ENCODE peak calls at places on chromosomes 13 and 19, in nine cellular contexts. Z is MM.1S, G is GM12864, W is MCF 10A, R is A549, L is PC-3, Y is H9, H is uterus, F is heart right ventricle. K is an unnamed sample.

GRCh38 chr19:2426661-2427322 is 594 bp downstream of the TIMM13 start:
- DNase-seq in F (peak), R (peak), W (peak), Y (peak), Z (peak), L (peak), G (no peak), H (no peak), K (peak)

GRCh38 chr19:3207466-3208242 is 16.8 kb upstream of the CELF5 start:
- DNase-seq in L (no peak), W (no peak), R (no peak), H (no peak), Y (peak), G (no peak), F (no peak), Z (no peak), K (no peak)

GRCh38 chr13:111139452-111139851 is 24.3 kb downstream of the ARHGEF7 start:
- DNase-seq in L (no peak), H (no peak), Y (no peak), W (no peak), Z (no peak), R (no peak), F (no peak), G (no peak), K (no peak)

GRCh38 chr19:41638624-41639023 is 11.8 kb upstream of the CEACAM4 start:
- DNase-seq in L (no peak), Y (peak), R (no peak), G (no peak), W (no peak), Z (no peak), H (no peak), F (no peak), K (no peak)

GRCh38 chr13:35107535-35107934 is 165.5 kb downstream of the NBEA start:
- DNase-seq in G (no peak), W (no peak), L (peak), Z (no peak), Y (no peak), H (no peak), R (no peak), F (no peak), K (no peak)

GRCh38 chr13:35630551-35631275 is 154.2 kb upstream of the MAB21L1 start:
- DNase-seq in W (peak), F (no peak), L (peak), Y (peak), G (no peak), H (no peak), Z (peak), R (peak), K (peak)

GRCh38 chr19:4970558-4971423 is 1.9 kb downstream of the KDM4B start:
- DNase-seq in W (peak), Y (no peak), H (no peak), Z (peak), L (peak), G (no peak), F (peak), R (no peak), K (no peak)

GRCh38 chr19:29843180-29844051 is 31.6 kb downstream of the CCNE1 start:
- DNase-seq in G (no peak), H (no peak), R (no peak), Y (peak), W (no peak), F (peak), L (no peak), Z (no peak), K (no peak)

GRCh38 chr19:52231154-52231565 is 38.2 kb upstream of the ZNF766 start:
- DNase-seq in H (no peak), W (no peak), Z (no peak), Y (no peak), F (no peak), R (no peak), L (peak), G (no peak), K (no peak)

GRCh38 chr13:103517066-103517767 is 451.0 kb upstream of the SLC10A2 start:
- DNase-seq in Y (no peak), L (no peak), G (no peak), Z (peak), W (no peak), F (no peak), H (no peak), R (no peak), K (no peak)

GRCh38 chr13:42524487-42525034 is 49.4 kb upstream of the TNFSF11 start:
- DNase-seq in Y (no peak), W (no peak), Z (no peak), G (no peak), F (no peak), R (peak), H (no peak), L (peak), K (no peak)

GRCh38 chr13:48235814-48236135 is 2.8 kb downstream of the ITM2B start:
- DNase-seq in Z (no peak), F (no peak), W (no peak), G (no peak), H (no peak), L (no peak), R (no peak), Y (no peak), K (no peak)

GRCh38 chr13:24863748-24864540 is 100.0 kb downstream of the RNF17 start:
- DNase-seq in G (no peak), L (no peak), H (no peak), R (no peak), Y (no peak), W (no peak), F (no peak), Z (peak), K (no peak)

GRCh38 chr13:24866488-24866887 is 102.5 kb downstream of the RNF17 start:
- DNase-seq in W (no peak), L (no peak), Z (no peak), F (no peak), R (no peak), H (no peak), G (no peak), Y (no peak), K (no peak)

GRCh38 chr13:24864579-24864978 is 100.6 kb downstream of the RNF17 start:
- DNase-seq in Y (no peak), H (no peak), F (no peak), L (peak), G (no peak), Z (no peak), R (no peak), W (no peak), K (no peak)

GRCh38 chr13:24861617-24862362 is 97.8 kb downstream of the RNF17 start:
- DNase-seq in R (no peak), Y (no peak), Z (no peak), F (no peak), L (no peak), W (no peak), G (no peak), H (no peak), K (no peak)

GRCh38 chr13:24865158-24865557 is 101.2 kb downstream of the RNF17 start:
- DNase-seq in L (peak), W (peak), R (no peak), Z (no peak), G (no peak), H (no peak), Y (no peak), F (no peak), K (no peak)
- TF ChIP-seq CTCF in L (no peak), W (no peak), R (peak), Z (no peak), G (no peak), H (no peak), Y (no peak), F (no peak), K (peak)

DNA sequence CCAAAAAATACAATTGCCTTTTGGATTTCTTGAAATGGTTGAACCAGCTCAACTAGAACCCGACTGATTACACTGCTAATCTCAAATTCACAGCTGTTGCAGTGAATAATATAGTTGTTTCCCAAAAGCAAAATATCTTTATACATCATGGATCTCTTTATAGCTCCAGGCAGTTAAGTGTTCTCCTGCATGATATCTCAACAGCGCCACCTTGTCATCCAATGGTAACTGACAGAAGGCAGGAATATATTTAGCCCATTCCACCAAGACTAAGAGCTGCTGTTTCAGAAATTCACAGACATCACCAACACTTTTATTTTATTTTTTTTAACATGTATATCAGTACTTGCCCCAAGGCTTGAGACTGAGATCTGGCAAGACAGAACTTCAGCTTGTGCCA is 1141.0 kb upstream of the PRR20A start:
- DNase-seq in Z (no peak), R (no peak), L (no peak), Y (no peak), G (no peak), F (no peak), H (no peak), W (peak), K (no peak)
- TF ChIP-seq CTCF in Z (no peak), R (no peak), L (no peak), Y (peak), G (no peak), F (no peak), H (no peak), W (no peak), K (no peak)

GRCh38 chr13:98039261-98039660 is 85.8 kb downstream of the IPO5 start:
- DNase-seq in L (no peak), Z (no peak), F (no peak), H (no peak), R (no peak), G (no peak), Y (no peak), W (no peak), K (no peak)

GRCh38 chr13:98035373-98035772 is 81.9 kb downstream of the IPO5 start:
- DNase-seq in F (no peak), Y (no peak), Z (no peak), G (no peak), R (no peak), H (no peak), W (no peak), L (no peak), K (no peak)

GRCh38 chr13:98032168-98032567 is 78.7 kb downstream of the IPO5 start:
- DNase-seq in L (no peak), F (no peak), Y (no peak), Z (no peak), R (no peak), H (no peak), W (no peak), G (no peak), K (no peak)

GRCh38 chr13:98033277-98034247 is 80.1 kb downstream of the IPO5 start:
- DNase-seq in L (peak), F (no peak), Y (no peak), R (peak), Z (no peak), H (peak), W (peak), G (no peak), K (no peak)
- TF ChIP-seq CTCF in L (peak), F (peak), Y (peak), R (peak), Z (no peak), H (peak), W (peak), G (no peak), K (no peak)

GRCh38 chr13:90732049-90732448 is 615.4 kb upstream of the MIR17HG start:
- DNase-seq in F (no peak), L (peak), G (no peak), R (peak), Y (peak), Z (no peak), H (no peak), W (peak), K (no peak)
- TF ChIP-seq CTCF in F (no peak), L (no peak), G (no peak), R (no peak), Y (peak), Z (no peak), H (no peak), W (no peak), K (no peak)

GRCh38 chr13:101155920-101156319 is 260.4 kb downstream of the NALCN start:
- DNase-seq in L (peak), R (no peak), F (no peak), Y (no peak), Z (no peak), H (no peak), W (peak), G (no peak), K (no peak)
- TF ChIP-seq CTCF in L (peak), R (peak), F (peak), Y (peak), Z (peak), H (no peak), W (peak), G (peak), K (no peak)

GRCh38 chr13:96214804-96215445 is 125.0 kb downstream of the HS6ST3 start:
- DNase-seq in L (no peak), F (no peak), R (peak), W (no peak), Y (no peak), Z (no peak), G (no peak), H (no peak), K (no peak)
- TF ChIP-seq CTCF in L (no peak), F (no peak), R (no peak), W (no peak), Y (no peak), Z (no peak), G (no peak), H (no peak), K (no peak)

DNA sequence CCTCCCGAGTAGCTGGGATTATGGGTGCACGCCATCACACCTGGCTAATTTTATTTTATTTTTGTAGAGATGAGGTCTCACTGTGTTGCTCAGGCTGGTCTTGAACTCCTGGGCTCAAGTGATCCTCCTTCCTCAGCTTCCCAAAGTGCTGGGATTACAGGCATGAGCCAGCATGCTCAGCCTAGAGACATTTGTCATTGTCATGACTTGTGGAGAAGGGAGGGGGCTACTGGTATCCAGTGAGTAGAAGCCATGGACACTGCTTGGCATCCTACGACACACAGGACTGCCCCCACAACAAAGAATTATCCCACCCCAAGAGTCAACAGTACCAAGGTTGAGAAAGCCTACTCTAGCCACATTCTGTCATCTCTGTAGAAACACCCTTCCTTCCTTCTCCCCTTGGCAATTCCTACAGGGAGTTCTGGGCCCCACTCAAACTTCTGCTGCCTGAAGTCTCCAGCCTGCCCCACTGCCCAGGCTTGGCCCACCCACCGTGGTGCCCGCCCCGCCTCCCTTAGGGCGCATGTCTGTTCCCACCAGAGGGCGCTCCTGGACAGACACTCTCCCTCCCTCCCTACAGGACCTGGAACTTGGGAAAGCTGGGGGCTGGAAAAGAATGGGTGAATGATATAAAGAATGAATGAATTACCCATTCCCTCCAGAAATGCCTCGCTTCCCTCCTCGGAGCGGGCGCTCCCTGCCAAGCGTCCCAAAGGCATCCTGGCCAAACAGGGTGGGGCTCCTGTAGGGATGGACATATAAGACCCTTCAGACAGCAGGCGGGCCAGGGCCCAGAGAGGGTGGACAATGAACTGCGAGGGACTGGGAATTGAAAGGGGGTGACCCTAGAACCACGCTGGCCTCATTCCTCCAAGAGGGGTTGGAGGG is 5.5 kb upstream of the EMP3 start:
- DNase-seq in H (peak), Z (peak), Y (peak), F (peak), R (peak), G (no peak), W (peak), L (peak), K (peak)
- TF ChIP-seq CTCF in H (peak), Z (peak), Y (peak), F (peak), R (peak), G (peak), W (peak), L (peak), K (peak)

GRCh38 chr13:24066405-24067292 is 93.9 kb upstream of the SPATA13 start:
- DNase-seq in L (no peak), Z (no peak), R (no peak), H (no peak), Y (peak), F (no peak), W (no peak), G (no peak), K (no peak)
- TF ChIP-seq CTCF in L (no peak), Z (no peak), R (no peak), H (no peak), Y (no peak), F (no peak), W (no peak), G (no peak), K (no peak)

GRCh38 chr19:15869109-15869555 is 28.7 kb downstream of the CYP4F2 start:
- DNase-seq in G (no peak), W (peak), Y (no peak), R (peak), H (peak), F (no peak), L (peak), Z (no peak), K (peak)
- TF ChIP-seq CTCF in G (peak), W (peak), Y (peak), R (peak), H (peak), F (peak), L (peak), Z (peak), K (peak)

GRCh38 chr13:64075543-64076271 is 2660.1 kb upstream of the PCDH20 start:
- DNase-seq in W (no peak), H (no peak), G (no peak), R (no peak), L (no peak), Y (no peak), F (no peak), Z (no peak), K (no peak)

GRCh38 chr13:64083396-64083795 is 2667.7 kb upstream of the PCDH20 start:
- DNase-seq in R (no peak), H (no peak), F (no peak), Y (no peak), Z (no peak), W (no peak), L (peak), G (no peak), K (no peak)

GRCh38 chr13:64078025-64078424 is 2662.4 kb upstream of the PCDH20 start:
- DNase-seq in Z (no peak), F (no peak), H (no peak), Y (no peak), R (no peak), L (no peak), G (no peak), W (no peak), K (no peak)

GRCh38 chr13:64074989-64075474 is 2659.4 kb upstream of the PCDH20 start:
- DNase-seq in W (no peak), R (no peak), L (no peak), Y (no peak), F (no peak), H (no peak), Z (no peak), G (no peak), K (no peak)

GRCh38 chr13:64078480-64078936 is 2662.9 kb upstream of the PCDH20 start:
- DNase-seq in Y (no peak), R (no peak), G (no peak), W (no peak), F (no peak), Z (no peak), L (no peak), H (no peak), K (no peak)
- TF ChIP-seq CTCF in Y (no peak), R (no peak), G (no peak), W (no peak), F (no peak), Z (no peak), L (no peak), H (no peak), K (no peak)

K was measured in GM20000.